ENCODE peak calls at places on chromosomes 6 and 20, in ten cellular contexts. One of them, this sample, is unnamed.

GRCh38 chr6:20757761-20758160 is 223.5 kb downstream of the CDKAL1 start:
- DNase-seq in stimulated activated CD8-positive, alpha-beta memory T cell treated with anti-CD3 and anti-CD28 coated beads, Interleukin-15, amount 100 ng/mL, for 24 hours: no peak
- DNase-seq in activated naive CD8-positive, alpha-beta T cell treated with anti-CD3 and anti-CD28 coated beads, Interleukin-2, amount 50 U/mL, for 24 hours: no peak
- DNase-seq in tibial nerve: no peak
- DNase-seq in neural progenitor cell: no peak
- DNase-seq in B cell: no peak
- DNase-seq in SW 1271: no peak
- DNase-seq in mammary epithelial cell: peak
- DNase-seq in renal cortical epithelial cell: peak
- DNase-seq in thyroid gland: no peak
- DNase-seq in this sample: no peak

GRCh38 chr6:135033238-135033637 is 21.4 kb downstream of the HBS1L start:
- DNase-seq in stimulated activated CD8-positive, alpha-beta memory T cell treated with anti-CD3 and anti-CD28 coated beads, Interleukin-15, amount 100 ng/mL, for 24 hours: no peak
- DNase-seq in activated naive CD8-positive, alpha-beta T cell treated with anti-CD3 and anti-CD28 coated beads, Interleukin-2, amount 50 U/mL, for 24 hours: no peak
- DNase-seq in tibial nerve: no peak
- DNase-seq in neural progenitor cell: no peak
- DNase-seq in B cell: no peak
- DNase-seq in SW 1271: no peak
- DNase-seq in mammary epithelial cell: peak
- DNase-seq in renal cortical epithelial cell: no peak
- DNase-seq in thyroid gland: peak
- DNase-seq in this sample: no peak

GRCh38 chr20:25421107-25421506 is 13.6 kb downstream of the GINS1 start:
- DNase-seq in stimulated activated CD8-positive, alpha-beta memory T cell treated with anti-CD3 and anti-CD28 coated beads, Interleukin-15, amount 100 ng/mL, for 24 hours: no peak
- DNase-seq in activated naive CD8-positive, alpha-beta T cell treated with anti-CD3 and anti-CD28 coated beads, Interleukin-2, amount 50 U/mL, for 24 hours: no peak
- DNase-seq in tibial nerve: no peak
- DNase-seq in neural progenitor cell: no peak
- DNase-seq in B cell: no peak
- DNase-seq in SW 1271: no peak
- DNase-seq in mammary epithelial cell: no peak
- DNase-seq in renal cortical epithelial cell: no peak
- DNase-seq in thyroid gland: no peak
- DNase-seq in this sample: no peak

GRCh38 chr6:168908166-168908565 is 345.5 kb downstream of the THBS2 start:
- DNase-seq in stimulated activated CD8-positive, alpha-beta memory T cell treated with anti-CD3 and anti-CD28 coated beads, Interleukin-15, amount 100 ng/mL, for 24 hours: no peak
- DNase-seq in activated naive CD8-positive, alpha-beta T cell treated with anti-CD3 and anti-CD28 coated beads, Interleukin-2, amount 50 U/mL, for 24 hours: no peak
- DNase-seq in tibial nerve: no peak
- DNase-seq in neural progenitor cell: no peak
- DNase-seq in B cell: no peak
- DNase-seq in SW 1271: no peak
- DNase-seq in mammary epithelial cell: peak
- DNase-seq in renal cortical epithelial cell: no peak
- DNase-seq in thyroid gland: no peak
- DNase-seq in this sample: no peak

GRCh38 chr6:130680118-130680517 is 147.1 kb upstream of the SMLR1 start:
- DNase-seq in stimulated activated CD8-positive, alpha-beta memory T cell treated with anti-CD3 and anti-CD28 coated beads, Interleukin-15, amount 100 ng/mL, for 24 hours: no peak
- DNase-seq in activated naive CD8-positive, alpha-beta T cell treated with anti-CD3 and anti-CD28 coated beads, Interleukin-2, amount 50 U/mL, for 24 hours: no peak
- DNase-seq in tibial nerve: no peak
- DNase-seq in neural progenitor cell: no peak
- DNase-seq in B cell: no peak
- DNase-seq in SW 1271: no peak
- DNase-seq in mammary epithelial cell: peak
- DNase-seq in renal cortical epithelial cell: no peak
- DNase-seq in thyroid gland: no peak
- DNase-seq in this sample: no peak

GRCh38 chr6:102732908-102733307 is 1339.4 kb downstream of the GRIK2 start:
- DNase-seq in stimulated activated CD8-positive, alpha-beta memory T cell treated with anti-CD3 and anti-CD28 coated beads, Interleukin-15, amount 100 ng/mL, for 24 hours: no peak
- DNase-seq in activated naive CD8-positive, alpha-beta T cell treated with anti-CD3 and anti-CD28 coated beads, Interleukin-2, amount 50 U/mL, for 24 hours: no peak
- DNase-seq in tibial nerve: no peak
- DNase-seq in neural progenitor cell: no peak
- DNase-seq in B cell: no peak
- DNase-seq in SW 1271: no peak
- DNase-seq in mammary epithelial cell: peak
- DNase-seq in renal cortical epithelial cell: no peak
- DNase-seq in thyroid gland: no peak
- DNase-seq in this sample: no peak

GRCh38 chr6:155310596-155310995 is 3.7 kb downstream of the TFB1M start:
- DNase-seq in stimulated activated CD8-positive, alpha-beta memory T cell treated with anti-CD3 and anti-CD28 coated beads, Interleukin-15, amount 100 ng/mL, for 24 hours: no peak
- DNase-seq in activated naive CD8-positive, alpha-beta T cell treated with anti-CD3 and anti-CD28 coated beads, Interleukin-2, amount 50 U/mL, for 24 hours: no peak
- DNase-seq in tibial nerve: no peak
- DNase-seq in neural progenitor cell: no peak
- DNase-seq in B cell: no peak
- DNase-seq in SW 1271: no peak
- DNase-seq in mammary epithelial cell: peak
- DNase-seq in renal cortical epithelial cell: peak
- DNase-seq in thyroid gland: no peak
- DNase-seq in this sample: no peak

GRCh38 chr6:105804436-105804835 is 281.7 kb upstream of the PRDM1 start:
- DNase-seq in stimulated activated CD8-positive, alpha-beta memory T cell treated with anti-CD3 and anti-CD28 coated beads, Interleukin-15, amount 100 ng/mL, for 24 hours: no peak
- DNase-seq in activated naive CD8-positive, alpha-beta T cell treated with anti-CD3 and anti-CD28 coated beads, Interleukin-2, amount 50 U/mL, for 24 hours: no peak
- DNase-seq in tibial nerve: no peak
- DNase-seq in neural progenitor cell: no peak
- DNase-seq in B cell: no peak
- DNase-seq in SW 1271: no peak
- DNase-seq in mammary epithelial cell: peak
- DNase-seq in renal cortical epithelial cell: peak
- DNase-seq in thyroid gland: no peak
- DNase-seq in this sample: no peak

GRCh38 chr6:89689732-89690131 is 51.2 kb upstream of the LYRM2 start:
- DNase-seq in stimulated activated CD8-positive, alpha-beta memory T cell treated with anti-CD3 and anti-CD28 coated beads, Interleukin-15, amount 100 ng/mL, for 24 hours: no peak
- DNase-seq in activated naive CD8-positive, alpha-beta T cell treated with anti-CD3 and anti-CD28 coated beads, Interleukin-2, amount 50 U/mL, for 24 hours: no peak
- DNase-seq in tibial nerve: no peak
- DNase-seq in neural progenitor cell: peak
- DNase-seq in B cell: no peak
- DNase-seq in SW 1271: no peak
- DNase-seq in mammary epithelial cell: no peak
- DNase-seq in renal cortical epithelial cell: no peak
- DNase-seq in thyroid gland: no peak
- DNase-seq in this sample: no peak

GRCh38 chr6:161318456-161318855 is 44.6 kb upstream of the AGPAT4 start:
- DNase-seq in stimulated activated CD8-positive, alpha-beta memory T cell treated with anti-CD3 and anti-CD28 coated beads, Interleukin-15, amount 100 ng/mL, for 24 hours: no peak
- DNase-seq in activated naive CD8-positive, alpha-beta T cell treated with anti-CD3 and anti-CD28 coated beads, Interleukin-2, amount 50 U/mL, for 24 hours: no peak
- DNase-seq in tibial nerve: no peak
- DNase-seq in neural progenitor cell: peak
- DNase-seq in B cell: no peak
- DNase-seq in SW 1271: no peak
- DNase-seq in mammary epithelial cell: peak
- DNase-seq in renal cortical epithelial cell: no peak
- DNase-seq in thyroid gland: no peak
- DNase-seq in this sample: no peak

GRCh38 chr20:63126876-63127699 is 88.8 kb downstream of the YTHDF1 start:
- DNase-seq in stimulated activated CD8-positive, alpha-beta memory T cell treated with anti-CD3 and anti-CD28 coated beads, Interleukin-15, amount 100 ng/mL, for 24 hours: no peak
- DNase-seq in activated naive CD8-positive, alpha-beta T cell treated with anti-CD3 and anti-CD28 coated beads, Interleukin-2, amount 50 U/mL, for 24 hours: no peak
- DNase-seq in tibial nerve: no peak
- DNase-seq in neural progenitor cell: no peak
- DNase-seq in B cell: no peak
- DNase-seq in SW 1271: no peak
- DNase-seq in mammary epithelial cell: no peak
- DNase-seq in renal cortical epithelial cell: no peak
- DNase-seq in thyroid gland: no peak
- DNase-seq in this sample: no peak

GRCh38 chr6:108850669-108851467 is 2.6 kb downstream of the ARMC2 start:
- DNase-seq in stimulated activated CD8-positive, alpha-beta memory T cell treated with anti-CD3 and anti-CD28 coated beads, Interleukin-15, amount 100 ng/mL, for 24 hours: no peak
- DNase-seq in activated naive CD8-positive, alpha-beta T cell treated with anti-CD3 and anti-CD28 coated beads, Interleukin-2, amount 50 U/mL, for 24 hours: no peak
- DNase-seq in tibial nerve: no peak
- DNase-seq in neural progenitor cell: no peak
- DNase-seq in B cell: no peak
- DNase-seq in SW 1271: no peak
- DNase-seq in mammary epithelial cell: no peak
- DNase-seq in renal cortical epithelial cell: no peak
- DNase-seq in thyroid gland: no peak
- DNase-seq in this sample: no peak

GRCh38 chr20:10209091-10209490 is 9.5 kb upstream of the SNAP25 start:
- DNase-seq in stimulated activated CD8-positive, alpha-beta memory T cell treated with anti-CD3 and anti-CD28 coated beads, Interleukin-15, amount 100 ng/mL, for 24 hours: no peak
- DNase-seq in activated naive CD8-positive, alpha-beta T cell treated with anti-CD3 and anti-CD28 coated beads, Interleukin-2, amount 50 U/mL, for 24 hours: no peak
- DNase-seq in tibial nerve: no peak
- DNase-seq in neural progenitor cell: no peak
- DNase-seq in B cell: no peak
- DNase-seq in SW 1271: no peak
- DNase-seq in mammary epithelial cell: no peak
- DNase-seq in renal cortical epithelial cell: no peak
- DNase-seq in thyroid gland: no peak
- DNase-seq in this sample: no peak

GRCh38 chr20:56778765-56779195 is 149.7 kb downstream of the TFAP2C start:
- DNase-seq in stimulated activated CD8-positive, alpha-beta memory T cell treated with anti-CD3 and anti-CD28 coated beads, Interleukin-15, amount 100 ng/mL, for 24 hours: no peak
- DNase-seq in activated naive CD8-positive, alpha-beta T cell treated with anti-CD3 and anti-CD28 coated beads, Interleukin-2, amount 50 U/mL, for 24 hours: no peak
- DNase-seq in tibial nerve: no peak
- DNase-seq in neural progenitor cell: peak
- DNase-seq in B cell: no peak
- DNase-seq in SW 1271: no peak
- DNase-seq in mammary epithelial cell: no peak
- DNase-seq in renal cortical epithelial cell: peak
- DNase-seq in thyroid gland: peak
- DNase-seq in this sample: no peak

GRCh38 chr6:109455502-109456282 is at the start of gene MICAL1:
- DNase-seq in stimulated activated CD8-positive, alpha-beta memory T cell treated with anti-CD3 and anti-CD28 coated beads, Interleukin-15, amount 100 ng/mL, for 24 hours: peak
- DNase-seq in activated naive CD8-positive, alpha-beta T cell treated with anti-CD3 and anti-CD28 coated beads, Interleukin-2, amount 50 U/mL, for 24 hours: peak
- DNase-seq in tibial nerve: peak
- DNase-seq in neural progenitor cell: peak
- DNase-seq in B cell: peak
- DNase-seq in SW 1271: peak
- DNase-seq in mammary epithelial cell: peak
- DNase-seq in renal cortical epithelial cell: no peak
- DNase-seq in thyroid gland: peak
- DNase-seq in this sample: peak

GRCh38 chr6:25649611-25650010 is 2.4 kb upstream of the SCGN start:
- DNase-seq in stimulated activated CD8-positive, alpha-beta memory T cell treated with anti-CD3 and anti-CD28 coated beads, Interleukin-15, amount 100 ng/mL, for 24 hours: no peak
- DNase-seq in activated naive CD8-positive, alpha-beta T cell treated with anti-CD3 and anti-CD28 coated beads, Interleukin-2, amount 50 U/mL, for 24 hours: no peak
- DNase-seq in tibial nerve: no peak
- DNase-seq in neural progenitor cell: no peak
- DNase-seq in B cell: no peak
- DNase-seq in SW 1271: no peak
- DNase-seq in mammary epithelial cell: no peak
- DNase-seq in renal cortical epithelial cell: no peak
- DNase-seq in thyroid gland: no peak
- DNase-seq in this sample: no peak

GRCh38 chr6:29887819-29888581 is 54.3 kb upstream of the HLA-A start:
- DNase-seq in stimulated activated CD8-positive, alpha-beta memory T cell treated with anti-CD3 and anti-CD28 coated beads, Interleukin-15, amount 100 ng/mL, for 24 hours: peak
- DNase-seq in activated naive CD8-positive, alpha-beta T cell treated with anti-CD3 and anti-CD28 coated beads, Interleukin-2, amount 50 U/mL, for 24 hours: peak
- DNase-seq in tibial nerve: peak
- DNase-seq in neural progenitor cell: peak
- DNase-seq in B cell: peak
- DNase-seq in SW 1271: peak
- DNase-seq in mammary epithelial cell: peak
- DNase-seq in renal cortical epithelial cell: peak
- DNase-seq in thyroid gland: peak
- DNase-seq in this sample: no peak

GRCh38 chr6:131852200-131852599 is 44.4 kb downstream of the ENPP1 start:
- DNase-seq in stimulated activated CD8-positive, alpha-beta memory T cell treated with anti-CD3 and anti-CD28 coated beads, Interleukin-15, amount 100 ng/mL, for 24 hours: no peak
- DNase-seq in activated naive CD8-positive, alpha-beta T cell treated with anti-CD3 and anti-CD28 coated beads, Interleukin-2, amount 50 U/mL, for 24 hours: no peak
- DNase-seq in tibial nerve: no peak
- DNase-seq in neural progenitor cell: no peak
- DNase-seq in B cell: no peak
- DNase-seq in SW 1271: no peak
- DNase-seq in mammary epithelial cell: no peak
- DNase-seq in renal cortical epithelial cell: no peak
- DNase-seq in thyroid gland: no peak
- DNase-seq in this sample: no peak

GRCh38 chr6:133136177-133136896 is 104.8 kb upstream of the EYA4 start:
- DNase-seq in stimulated activated CD8-positive, alpha-beta memory T cell treated with anti-CD3 and anti-CD28 coated beads, Interleukin-15, amount 100 ng/mL, for 24 hours: no peak
- DNase-seq in activated naive CD8-positive, alpha-beta T cell treated with anti-CD3 and anti-CD28 coated beads, Interleukin-2, amount 50 U/mL, for 24 hours: no peak
- DNase-seq in tibial nerve: no peak
- DNase-seq in neural progenitor cell: peak
- DNase-seq in B cell: no peak
- DNase-seq in SW 1271: no peak
- DNase-seq in mammary epithelial cell: no peak
- DNase-seq in renal cortical epithelial cell: peak
- DNase-seq in thyroid gland: no peak
- DNase-seq in this sample: no peak

GRCh38 chr20:63006611-63007471 is at the start of gene BHLHE23:
- DNase-seq in stimulated activated CD8-positive, alpha-beta memory T cell treated with anti-CD3 and anti-CD28 coated beads, Interleukin-15, amount 100 ng/mL, for 24 hours: no peak
- DNase-seq in activated naive CD8-positive, alpha-beta T cell treated with anti-CD3 and anti-CD28 coated beads, Interleukin-2, amount 50 U/mL, for 24 hours: peak
- DNase-seq in tibial nerve: no peak
- DNase-seq in neural progenitor cell: peak
- DNase-seq in B cell: peak
- DNase-seq in SW 1271: no peak
- DNase-seq in mammary epithelial cell: no peak
- DNase-seq in renal cortical epithelial cell: no peak
- DNase-seq in thyroid gland: no peak
- DNase-seq in this sample: no peak

GRCh38 chr6:53956068-53956711 is 155.1 kb upstream of the MLIP start:
- DNase-seq in stimulated activated CD8-positive, alpha-beta memory T cell treated with anti-CD3 and anti-CD28 coated beads, Interleukin-15, amount 100 ng/mL, for 24 hours: no peak
- DNase-seq in activated naive CD8-positive, alpha-beta T cell treated with anti-CD3 and anti-CD28 coated beads, Interleukin-2, amount 50 U/mL, for 24 hours: peak
- DNase-seq in tibial nerve: peak
- DNase-seq in neural progenitor cell: peak
- DNase-seq in B cell: no peak
- DNase-seq in SW 1271: peak
- DNase-seq in mammary epithelial cell: peak
- DNase-seq in renal cortical epithelial cell: peak
- DNase-seq in thyroid gland: peak
- DNase-seq in this sample: peak

GRCh38 chr6:20978176-20978614 is 443.9 kb downstream of the CDKAL1 start:
- DNase-seq in stimulated activated CD8-positive, alpha-beta memory T cell treated with anti-CD3 and anti-CD28 coated beads, Interleukin-15, amount 100 ng/mL, for 24 hours: no peak
- DNase-seq in activated naive CD8-positive, alpha-beta T cell treated with anti-CD3 and anti-CD28 coated beads, Interleukin-2, amount 50 U/mL, for 24 hours: no peak
- DNase-seq in tibial nerve: no peak
- DNase-seq in neural progenitor cell: no peak
- DNase-seq in B cell: no peak
- DNase-seq in SW 1271: no peak
- DNase-seq in mammary epithelial cell: no peak
- DNase-seq in renal cortical epithelial cell: peak
- DNase-seq in thyroid gland: no peak
- DNase-seq in this sample: no peak

GRCh38 chr6:157151989-157152388 is 171.3 kb downstream of the TMEM242 start:
- DNase-seq in stimulated activated CD8-positive, alpha-beta memory T cell treated with anti-CD3 and anti-CD28 coated beads, Interleukin-15, amount 100 ng/mL, for 24 hours: no peak
- DNase-seq in activated naive CD8-positive, alpha-beta T cell treated with anti-CD3 and anti-CD28 coated beads, Interleukin-2, amount 50 U/mL, for 24 hours: no peak
- DNase-seq in tibial nerve: no peak
- DNase-seq in neural progenitor cell: no peak
- DNase-seq in B cell: no peak
- DNase-seq in SW 1271: no peak
- DNase-seq in mammary epithelial cell: no peak
- DNase-seq in renal cortical epithelial cell: no peak
- DNase-seq in thyroid gland: no peak
- DNase-seq in this sample: no peak

GRCh38 chr6:23006656-23007055 is 437.3 kb downstream of the HDGFL1 start:
- DNase-seq in stimulated activated CD8-positive, alpha-beta memory T cell treated with anti-CD3 and anti-CD28 coated beads, Interleukin-15, amount 100 ng/mL, for 24 hours: no peak
- DNase-seq in activated naive CD8-positive, alpha-beta T cell treated with anti-CD3 and anti-CD28 coated beads, Interleukin-2, amount 50 U/mL, for 24 hours: no peak
- DNase-seq in tibial nerve: no peak
- DNase-seq in neural progenitor cell: no peak
- DNase-seq in B cell: no peak
- DNase-seq in SW 1271: no peak
- DNase-seq in mammary epithelial cell: no peak
- DNase-seq in renal cortical epithelial cell: no peak
- DNase-seq in thyroid gland: no peak
- DNase-seq in this sample: no peak

GRCh38 chr6:127277878-127278843 is 11.5 kb downstream of the RNF146 start:
- DNase-seq in stimulated activated CD8-positive, alpha-beta memory T cell treated with anti-CD3 and anti-CD28 coated beads, Interleukin-15, amount 100 ng/mL, for 24 hours: no peak
- DNase-seq in activated naive CD8-positive, alpha-beta T cell treated with anti-CD3 and anti-CD28 coated beads, Interleukin-2, amount 50 U/mL, for 24 hours: no peak
- DNase-seq in tibial nerve: no peak
- DNase-seq in neural progenitor cell: no peak
- DNase-seq in B cell: no peak
- DNase-seq in SW 1271: no peak
- DNase-seq in mammary epithelial cell: no peak
- DNase-seq in renal cortical epithelial cell: no peak
- DNase-seq in thyroid gland: no peak
- DNase-seq in this sample: no peak

GRCh38 chr6:121187833-121188200 is 146.5 kb downstream of the TBC1D32 start:
- DNase-seq in stimulated activated CD8-positive, alpha-beta memory T cell treated with anti-CD3 and anti-CD28 coated beads, Interleukin-15, amount 100 ng/mL, for 24 hours: no peak
- DNase-seq in activated naive CD8-positive, alpha-beta T cell treated with anti-CD3 and anti-CD28 coated beads, Interleukin-2, amount 50 U/mL, for 24 hours: no peak
- DNase-seq in tibial nerve: no peak
- DNase-seq in neural progenitor cell: no peak
- DNase-seq in B cell: no peak
- DNase-seq in SW 1271: no peak
- DNase-seq in mammary epithelial cell: peak
- DNase-seq in renal cortical epithelial cell: peak
- DNase-seq in thyroid gland: no peak
- DNase-seq in this sample: no peak

GRCh38 chr20:36407196-36407733 is 101.1 kb downstream of the DLGAP4 start:
- DNase-seq in stimulated activated CD8-positive, alpha-beta memory T cell treated with anti-CD3 and anti-CD28 coated beads, Interleukin-15, amount 100 ng/mL, for 24 hours: no peak
- DNase-seq in activated naive CD8-positive, alpha-beta T cell treated with anti-CD3 and anti-CD28 coated beads, Interleukin-2, amount 50 U/mL, for 24 hours: no peak
- DNase-seq in tibial nerve: no peak
- DNase-seq in neural progenitor cell: no peak
- DNase-seq in B cell: no peak
- DNase-seq in SW 1271: no peak
- DNase-seq in mammary epithelial cell: peak
- DNase-seq in renal cortical epithelial cell: no peak
- DNase-seq in thyroid gland: no peak
- DNase-seq in this sample: no peak

GRCh38 chr6:108452725-108453195 is 108.0 kb upstream of the FOXO3 start:
- DNase-seq in stimulated activated CD8-positive, alpha-beta memory T cell treated with anti-CD3 and anti-CD28 coated beads, Interleukin-15, amount 100 ng/mL, for 24 hours: no peak
- DNase-seq in activated naive CD8-positive, alpha-beta T cell treated with anti-CD3 and anti-CD28 coated beads, Interleukin-2, amount 50 U/mL, for 24 hours: no peak
- DNase-seq in tibial nerve: no peak
- DNase-seq in neural progenitor cell: peak
- DNase-seq in B cell: no peak
- DNase-seq in SW 1271: no peak
- DNase-seq in mammary epithelial cell: no peak
- DNase-seq in renal cortical epithelial cell: no peak
- DNase-seq in thyroid gland: no peak
- DNase-seq in this sample: no peak